ENCODE peak calls at places on chromosomes 2 and 18, in four cellular contexts. D, M, J and V are unnamed samples.

GRCh38 chr18:56431551-56431950 is 206.8 kb downstream of the TXNL1 start:
- DNase-seq in J (peak), M (no peak), D (no peak), V (no peak)

GRCh38 chr18:9506046-9506792 is 30.9 kb downstream of the RALBP1 start:
- DNase-seq in J (peak), M (no peak), D (no peak), V (no peak)

GRCh38 chr2:113977660-113978523 is 88.0 kb downstream of the ACTR3 start:
- DNase-seq in D (peak), J (peak), M (no peak), V (peak)

GRCh38 chr2:241655516-241656189 is 18.2 kb downstream of the ATG4B start:
- DNase-seq in J (no peak), D (no peak), M (no peak), V (no peak)

GRCh38 chr2:50108245-50108644 is 923.7 kb downstream of the NRXN1 start:
- DNase-seq in M (no peak), J (no peak), D (no peak), V (no peak)

GRCh38 chr2:166453995-166454595 is 40.0 kb downstream of the SCN7A start:
- DNase-seq in M (no peak), D (no peak), J (no peak), V (no peak)

GRCh38 chr2:135817946-135818345 is 19.0 kb downstream of the LCT start:
- DNase-seq in J (no peak), D (no peak), M (no peak), V (no peak)

GRCh38 chr18:35376393-35376741 is 770 bp downstream of the ZNF396 start:
- DNase-seq in D (no peak), M (no peak), J (peak), V (no peak)

GRCh38 chr18:2981212-2981728 is 31.7 kb downstream of the LPIN2 start:
- DNase-seq in D (peak), M (peak), J (no peak), V (peak)

GRCh38 chr2:20225294-20226151 is 593 bp upstream of the SDC1 start:
- DNase-seq in D (peak), J (peak), M (peak), V (peak)

GRCh38 chr2:33265584-33266338 is 210.7 kb upstream of the RASGRP3 start:
- DNase-seq in J (no peak), M (no peak), D (no peak), V (no peak)

GRCh38 chr18:45517181-45517741 is 98.0 kb upstream of the SLC14A2 start:
- DNase-seq in J (no peak), M (no peak), D (peak), V (peak)

GRCh38 chr2:43415582-43415981 is 180.3 kb downstream of the THADA start:
- DNase-seq in M (no peak), D (no peak), J (no peak), V (no peak)

GRCh38 chr2:18505703-18506341 is 54.6 kb downstream of the RDH14 start:
- DNase-seq in M (no peak), D (no peak), J (no peak), V (no peak)
- H3K4me3 ChIP-seq in M (no peak), D (no peak), J (no peak), V (no peak)

GRCh38 chr2:27282892-27283291 is 663 bp downstream of the TRIM54 start:
- DNase-seq in J (no peak), D (no peak), M (no peak), V (no peak)

GRCh38 chr2:27288610-27289009 is 6.4 kb downstream of the TRIM54 start:
- DNase-seq in J (no peak), M (no peak), D (no peak), V (no peak)

GRCh38 chr2:27284989-27285388 is 2.8 kb downstream of the TRIM54 start:
- DNase-seq in M (no peak), D (no peak), J (no peak), V (no peak)

GRCh38 chr2:27281855-27282559 is at the start of gene TRIM54:
- DNase-seq in J (no peak), D (no peak), M (no peak), V (no peak)

DNA sequence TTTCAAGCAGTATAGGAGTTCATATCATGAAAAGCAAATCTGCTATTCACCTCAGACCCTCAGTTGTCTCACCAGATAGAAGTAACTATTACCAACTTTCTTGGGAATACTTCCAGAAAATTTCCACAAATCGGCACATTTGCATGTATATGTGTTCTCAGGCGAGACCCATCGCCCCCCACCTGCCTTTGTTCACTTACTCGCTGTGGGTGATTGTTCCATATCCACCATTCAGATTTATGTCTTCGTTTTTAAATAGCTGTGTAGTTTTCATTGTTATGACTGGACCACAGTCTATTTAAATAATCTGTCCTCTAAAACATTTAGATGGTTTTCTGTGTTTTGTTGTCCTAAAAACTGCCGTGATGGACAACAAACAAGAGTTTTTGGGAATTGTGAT is 3.3 kb downstream of the TRIM54 start:
- DNase-seq in D (no peak), M (no peak), J (no peak), V (no peak)
- H3K4me3 ChIP-seq in D (no peak), M (no peak), J (no peak), V (no peak)

GRCh38 chr2:94994914-94995236 is 30.6 kb upstream of the MAL start:
- DNase-seq in D (no peak), M (no peak), J (no peak), V (no peak)
- H3K4me3 ChIP-seq in D (no peak), M (no peak), J (no peak), V (no peak)

DNA sequence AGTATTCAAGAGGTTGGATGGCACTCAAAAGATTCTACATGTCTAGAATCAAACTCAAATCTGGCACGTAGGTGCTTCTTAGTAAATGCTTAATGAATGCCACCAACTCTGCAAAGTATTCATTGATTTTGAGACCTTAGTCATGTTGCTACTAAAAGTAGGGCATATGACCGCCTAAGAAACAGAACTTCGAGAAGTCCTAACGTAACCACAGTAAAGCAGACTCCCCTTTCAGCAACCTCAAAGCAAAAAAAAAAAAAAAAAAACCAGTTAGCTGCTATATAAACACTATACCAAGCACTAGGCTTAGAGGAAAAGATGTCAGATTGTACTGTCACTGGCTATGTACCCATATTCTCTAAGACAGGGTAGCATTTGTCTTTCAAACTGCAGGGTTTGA is 33.9 kb downstream of the PTCD3 start:
- DNase-seq in J (no peak), D (no peak), M (no peak), V (no peak)
- H3K4me3 ChIP-seq in J (no peak), D (no peak), M (no peak), V (no peak)

GRCh38 chr2:64989982-64990614 is 899 bp downstream of the SLC1A4 start:
- DNase-seq in J (peak), M (peak), D (no peak), V (no peak)

GRCh38 chr2:64992218-64992617 is 3.0 kb downstream of the SLC1A4 start:
- DNase-seq in J (no peak), D (no peak), M (peak), V (no peak)

GRCh38 chr2:64995041-64995440 is 5.8 kb downstream of the SLC1A4 start:
- DNase-seq in J (no peak), M (no peak), D (no peak), V (no peak)

GRCh38 chr2:64990823-64991222 is 1.6 kb downstream of the SLC1A4 start:
- DNase-seq in M (peak), J (no peak), D (no peak), V (no peak)

DNA sequence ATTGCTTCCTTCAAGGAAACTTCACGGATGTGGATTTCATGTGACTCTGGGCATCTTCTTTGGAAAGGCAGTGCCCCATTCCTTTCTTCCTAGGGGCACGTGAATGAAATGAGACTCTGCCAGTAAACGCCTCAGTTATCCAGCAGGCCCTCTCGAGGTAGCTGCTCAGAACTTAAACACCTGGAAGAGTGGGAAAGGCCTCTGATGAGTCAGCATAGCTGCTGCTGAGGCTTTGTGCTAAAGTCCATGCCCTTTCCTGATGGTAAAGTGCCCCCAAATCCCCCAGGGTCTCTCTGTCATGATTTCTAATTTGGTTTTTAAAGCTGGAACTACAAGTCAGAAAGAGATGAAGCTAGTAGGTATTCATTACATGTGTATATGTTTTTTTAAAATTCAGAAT is 3.8 kb downstream of the SLC1A4 start:
- DNase-seq in M (no peak), D (no peak), J (peak), V (no peak)
- H3K4me3 ChIP-seq in M (peak), D (no peak), J (no peak), V (no peak)

GRCh38 chr2:189129971-189130370 is 49.6 kb downstream of the COL5A2 start:
- DNase-seq in M (no peak), J (no peak), D (peak), V (peak)

GRCh38 chr2:189137519-189137918 is 42.0 kb downstream of the COL5A2 start:
- DNase-seq in J (no peak), D (no peak), M (no peak), V (no peak)

GRCh38 chr2:189131986-189132385 is 47.6 kb downstream of the COL5A2 start:
- DNase-seq in M (no peak), J (no peak), D (no peak), V (no peak)

GRCh38 chr2:189128961-189129360 is 50.6 kb downstream of the COL5A2 start:
- DNase-seq in D (no peak), M (no peak), J (no peak), V (peak)

DNA sequence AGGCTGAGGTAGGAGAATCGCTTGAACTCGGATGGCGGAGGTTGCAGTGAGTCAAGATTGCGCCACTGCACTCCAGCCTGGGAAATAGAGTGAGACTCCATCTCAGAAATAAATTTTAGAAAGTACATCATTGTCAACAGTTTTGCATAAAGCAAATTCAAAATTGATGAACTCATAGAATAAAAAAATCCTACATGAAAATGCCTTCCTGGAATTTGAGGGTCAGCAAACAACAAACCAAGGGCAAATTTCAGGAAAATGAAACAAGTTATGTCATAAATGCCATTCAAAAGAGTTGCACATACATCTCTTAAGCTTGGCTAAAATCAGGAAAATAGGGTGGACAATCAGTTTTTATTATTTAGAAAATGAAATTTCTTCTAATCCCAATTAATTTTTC is 45.1 kb downstream of the COL5A2 start:
- DNase-seq in J (no peak), M (no peak), D (no peak), V (no peak)
- H3K4me3 ChIP-seq in J (no peak), M (no peak), D (no peak), V (no peak)

GRCh38 chr2:219251656-219252055 is 1.4 kb upstream of the TUBA4B start:
- DNase-seq in J (no peak), D (no peak), M (no peak), V (peak)

GRCh38 chr2:219252900-219253752 is at the start of gene TUBA4B:
- DNase-seq in M (peak), J (peak), D (no peak), V (peak)

GRCh38 chr2:219252084-219252483 is 959 bp upstream of the TUBA4B start:
- DNase-seq in D (no peak), J (no peak), M (peak), V (no peak)

GRCh38 chr2:219253753-219254589 is at the start of gene TUBA4A:
- DNase-seq in D (peak), M (peak), J (peak), V (peak)

GRCh38 chr2:219252570-219252899 is 508 bp upstream of the TUBA4B start:
- DNase-seq in M (no peak), J (no peak), D (no peak), V (no peak)
- H3K4me3 ChIP-seq in M (peak), J (peak), D (peak), V (peak)

GRCh38 chr2:219631925-219632757 is 4.7 kb downstream of the SLC4A3 start:
- DNase-seq in J (peak), D (no peak), M (no peak), V (no peak)
- H3K4me3 ChIP-seq in J (no peak), D (no peak), M (no peak), V (no peak)

DNA sequence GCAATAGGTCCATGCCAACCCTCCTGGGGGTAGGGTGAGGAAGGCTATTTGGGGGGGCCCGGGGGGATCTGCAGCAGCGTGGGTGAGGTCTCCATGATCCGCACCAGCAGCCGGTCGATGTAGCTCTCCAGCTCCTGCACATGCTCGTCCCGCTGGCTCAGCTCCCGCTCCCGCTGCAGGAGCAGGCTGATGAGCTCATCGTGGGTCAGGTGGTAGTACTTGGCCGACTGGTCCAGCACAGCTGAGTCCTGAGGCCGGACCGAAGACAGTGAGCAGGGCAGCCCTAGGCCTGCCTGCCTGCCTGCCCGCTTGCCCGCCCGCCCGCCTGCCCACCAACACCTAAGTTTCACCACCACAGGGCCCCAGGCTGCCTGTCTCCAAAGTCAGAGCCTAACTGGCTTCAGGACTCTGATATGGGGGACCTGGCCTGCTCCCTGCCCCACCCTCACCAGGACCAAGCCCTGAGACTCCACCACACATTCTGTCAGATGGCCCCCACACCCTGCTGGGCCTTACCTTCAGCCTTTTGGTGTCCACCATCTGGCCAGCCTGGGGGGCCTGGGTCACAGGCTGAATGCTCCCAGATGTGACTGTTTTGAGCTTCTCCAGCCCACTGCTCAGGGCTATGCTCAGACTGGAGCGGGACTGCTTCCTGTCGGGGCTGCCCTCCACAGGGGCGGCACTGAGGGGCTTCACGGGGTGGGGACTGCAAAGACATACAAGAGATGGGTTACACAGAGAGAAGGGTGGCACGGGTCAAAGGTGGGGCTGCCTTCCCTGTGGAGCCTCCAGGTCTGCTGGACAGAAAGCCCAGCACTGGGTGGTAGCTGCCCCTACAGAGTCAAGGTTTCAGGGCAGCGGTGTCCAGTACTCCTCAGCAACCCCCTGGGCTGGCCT is 4.2 kb upstream of the SFXN5 start:
- DNase-seq in M (no peak), D (peak), J (no peak), V (peak)
- H3K4me3 ChIP-seq in M (no peak), D (no peak), J (no peak), V (no peak)